ENCODE peak calls at places on chromosomes 7 and 10, in six cellular contexts. I is GM10248, L is heart right ventricle, K is choroid plexus epithelial cell, Y is RWPE1, N is PC-3. M is an unnamed sample.

GRCh38 chr10:129744134-129744895 is 219.8 kb downstream of the EBF3 start:
- DNase-seq in N (no peak), Y (no peak), I (no peak), K (no peak), L (no peak), M (no peak)

GRCh38 chr7:87984088-87984487 is 50.0 kb downstream of the ADAM22 start:
- DNase-seq in K (no peak), I (no peak), L (no peak), Y (no peak), N (no peak), M (no peak)

GRCh38 chr7:156819733-156820295 is 73.2 kb downstream of the LMBR1 start:
- DNase-seq in N (no peak), L (no peak), Y (no peak), I (no peak), K (no peak), M (no peak)

GRCh38 chr10:104256335-104257080 is 1.8 kb downstream of the GSTO1 start:
- DNase-seq in N (peak; percentile 11), Y (no peak), I (no peak), K (peak; percentile 34), L (no peak), M (no peak)

GRCh38 chr7:389911-390601 is 100.1 kb downstream of the FOXL3 start:
- DNase-seq in K (no peak), I (no peak), Y (no peak), N (no peak), L (no peak), M (peak; percentile 36)

GRCh38 chr7:104572554-104572953 is 244.2 kb downstream of the LHFPL3 start:
- DNase-seq in I (no peak), L (no peak), Y (no peak), K (no peak), N (no peak), M (no peak)

GRCh38 chr7:28078036-28078901 is 102.3 kb downstream of the JAZF1 start:
- DNase-seq in I (peak; percentile 46), N (peak; percentile 65), L (peak; percentile 21), Y (peak; percentile 34), K (peak; percentile 76), M (peak; percentile 55)

GRCh38 chr10:34809796-34810195 is 5.3 kb downstream of the PARD3 start:
- DNase-seq in Y (no peak), L (no peak), N (no peak), I (no peak), K (no peak), M (no peak)

GRCh38 chr7:85483205-85483604 is 296.3 kb upstream of the SEMA3D start:
- DNase-seq in N (no peak), K (peak; percentile 67), L (no peak), Y (no peak), I (no peak), M (no peak)

GRCh38 chr7:50580053-50580452 is 14.8 kb upstream of the DDC start:
- DNase-seq in Y (no peak), I (no peak), L (no peak), K (no peak), N (no peak), M (no peak)

GRCh38 chr7:95723583-95724180 is 48.7 kb upstream of the DYNC1I1 start:
- DNase-seq in K (peak; percentile 76), N (peak; percentile 68), L (no peak), Y (peak; percentile 50), I (peak; percentile 31), M (peak; percentile 56)

GRCh38 chr10:73169320-73169719 is 1.4 kb downstream of the FAM149B1 start:
- DNase-seq in K (no peak), L (no peak), Y (no peak), N (no peak), I (no peak), M (no peak)

GRCh38 chr7:80184693-80185092 is 50.1 kb downstream of the GNAI1 start:
- DNase-seq in Y (no peak), L (no peak), K (no peak), I (no peak), N (no peak), M (no peak)

GRCh38 chr10:61063035-61063434 is 119.0 kb upstream of the RHOBTB1 start:
- DNase-seq in K (peak; percentile 25), I (no peak), Y (no peak), N (peak; percentile 37), L (no peak), M (no peak)

GRCh38 chr10:33252794-33253203 is 81.7 kb downstream of the NRP1 start:
- DNase-seq in I (no peak), Y (peak; percentile 73), K (peak; percentile 86), L (no peak), N (peak; percentile 100), M (no peak)

GRCh38 chr10:132434405-132435005 is 37.5 kb downstream of the PWWP2B start:
- DNase-seq in K (no peak), N (peak; percentile 41), L (peak; percentile 65), Y (no peak), I (no peak), M (no peak)

GRCh38 chr7:7119668-7120208 is 62.6 kb upstream of the C1GALT1 start:
- DNase-seq in L (no peak), I (no peak), N (no peak), K (no peak), Y (no peak), M (no peak)

GRCh38 chr10:90751107-90751997 is 106.5 kb downstream of the HTR7 start:
- DNase-seq in K (peak; percentile 64), N (peak; percentile 70), I (peak; percentile 42), Y (peak; percentile 89), L (no peak), M (no peak)

GRCh38 chr10:72274730-72275350 is 1.1 kb downstream of the DDIT4 start:
- DNase-seq in K (peak; percentile 85), L (peak; percentile 78), Y (no peak), N (peak; percentile 41), I (peak; percentile 51), M (peak; percentile 61)

GRCh38 chr7:73739387-73739767 is 775 bp upstream of the ABHD11 start:
- DNase-seq in I (no peak), K (no peak), N (no peak), Y (no peak), L (no peak), M (no peak)

GRCh38 chr10:129833988-129834387 is 130.1 kb downstream of the EBF3 start:
- DNase-seq in N (no peak), K (no peak), I (no peak), Y (no peak), L (no peak), M (no peak)

GRCh38 chr7:101156866-101157589 is 2.8 kb downstream of the AP1S1 start:
- DNase-seq in L (no peak), I (no peak), N (peak; percentile 77), Y (peak; percentile 81), K (no peak), M (no peak)

GRCh38 chr7:96837583-96837982 is 127.9 kb upstream of the SEM1 start:
- DNase-seq in Y (no peak), L (no peak), I (peak; percentile 22), K (no peak), N (no peak), M (no peak)

GRCh38 chr10:93652857-93653256 is 40.5 kb downstream of the PDE6C start:
- DNase-seq in N (peak; percentile 79), K (peak; percentile 47), L (no peak), I (no peak), Y (peak; percentile 70), M (no peak)

GRCh38 chr10:85280014-85280413 is 951.6 kb downstream of the CCSER2 start:
- DNase-seq in Y (no peak), I (no peak), L (no peak), K (no peak), N (no peak), M (no peak)

DNA sequence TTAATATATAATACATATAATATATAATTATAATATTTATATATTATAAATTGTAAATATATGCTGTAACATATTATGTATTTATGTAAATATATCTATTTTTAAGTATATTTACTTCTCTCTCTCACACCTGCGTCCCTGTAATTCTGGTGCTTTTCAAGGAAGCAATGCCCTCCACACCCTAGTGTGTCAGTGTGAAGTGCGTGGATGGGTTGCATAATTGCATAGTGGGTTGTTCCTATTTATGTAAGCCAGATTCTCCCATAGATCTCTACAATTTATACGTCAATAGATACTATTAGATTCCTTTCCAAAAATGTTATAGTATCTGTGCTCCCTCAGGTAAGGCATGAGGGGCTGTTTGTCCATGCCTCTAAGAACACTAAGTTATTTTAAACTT is 49.9 kb upstream of the CPN1 start:
- DNase-seq in L (no peak), Y (no peak), I (no peak), K (no peak), N (no peak), M (no peak)
- TF ChIP-seq CTCF in L (no peak), Y (no peak), I (no peak), K (no peak), N (no peak), M (no peak)

GRCh38 chr7:22586806-22587180 is 86.8 kb upstream of the STEAP1B start:
- DNase-seq in N (peak; percentile 63), Y (no peak), K (peak; percentile 72), I (no peak), L (no peak), M (no peak)
- TF ChIP-seq CTCF in N (peak; percentile 56), Y (no peak), K (peak; percentile 68), I (no peak), L (peak; percentile 50), M (no peak)

DNA sequence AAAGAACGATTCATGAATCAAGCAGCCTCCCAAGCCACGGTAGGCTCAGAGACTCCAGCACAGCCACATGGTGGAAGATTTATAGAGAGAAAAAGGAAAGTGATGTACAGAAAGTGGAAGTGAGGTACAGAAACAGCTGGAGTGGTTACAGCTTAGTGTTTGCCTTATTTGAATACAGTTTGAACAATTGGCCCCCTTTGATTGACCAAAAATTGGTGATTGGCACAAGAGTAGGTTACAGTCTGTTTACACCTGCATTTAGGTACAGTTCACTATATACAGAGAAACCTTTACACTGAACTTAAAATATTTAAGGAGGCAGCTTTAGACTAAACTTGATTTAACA is 136.4 kb upstream of the ASAH2 start:
- DNase-seq in N (no peak), Y (no peak), L (no peak), K (no peak), I (no peak), M (no peak)
- TF ChIP-seq CTCF in N (no peak), Y (no peak), L (no peak), K (no peak), I (no peak), M (no peak)

DNA sequence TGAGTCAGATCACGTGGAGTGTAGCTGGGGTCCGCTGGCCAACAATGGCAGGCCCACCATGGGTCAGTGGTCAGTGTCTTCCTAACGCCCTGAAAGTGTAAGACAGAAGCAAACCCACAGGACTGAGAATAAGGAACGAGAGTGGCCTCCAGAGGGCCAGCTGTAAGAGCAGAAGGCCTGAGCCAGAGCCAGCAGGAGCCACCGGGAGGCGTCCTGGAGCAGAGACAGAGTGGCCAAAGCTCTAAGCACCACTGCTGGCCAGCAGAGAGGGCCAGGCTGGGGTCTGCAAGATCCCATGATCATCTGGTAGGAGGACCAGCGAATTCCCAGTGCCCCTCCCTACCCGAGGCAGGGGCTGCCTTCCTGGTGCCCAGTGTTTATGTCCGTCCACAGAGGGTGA is 9.2 kb downstream of the CCDC201 start:
- DNase-seq in K (peak; percentile 16), N (no peak), I (no peak), Y (no peak), L (no peak), M (no peak)
- TF ChIP-seq CTCF in K (peak; percentile 54), N (peak; percentile 47), I (no peak), Y (no peak), L (no peak), M (no peak)